ENCODE peak calls at places on chromosomes 1 and 21, in seven cellular contexts. One of them, this sample, is unnamed. For H3K9me3, the result is how much of the 10 kb centered on the place peaks cover.

GRCh38 chr1:53591924-53592323 is 132.7 kb downstream of the DMRTB1 start:
- DNase-seq in kidney: no peak
- DNase-seq in endodermal cell: peak
- DNase-seq in AG04450: no peak
- DNase-seq in adipocyte: no peak
- DNase-seq in stomach: no peak
- DNase-seq in hepatocyte: no peak
- DNase-seq in this sample: no peak

GRCh38 chr1:223363057-223363855 is 720 bp downstream of the SUSD4 start:
- DNase-seq in kidney: peak
- DNase-seq in AG04450: no peak
- DNase-seq in adipocyte: peak
- DNase-seq in endodermal cell: peak
- DNase-seq in hepatocyte: peak
- DNase-seq in stomach: no peak
- DNase-seq in this sample: peak

GRCh38 chr1:56397811-56398231 is 181.5 kb downstream of the PLPP3 start:
- DNase-seq in kidney: no peak
- DNase-seq in adipocyte: peak
- DNase-seq in AG04450: no peak
- DNase-seq in stomach: no peak
- DNase-seq in endodermal cell: no peak
- DNase-seq in hepatocyte: no peak
- DNase-seq in this sample: no peak

GRCh38 chr1:29542476-29543015 is 306.2 kb downstream of the PTPRU start:
- DNase-seq in adipocyte: no peak
- DNase-seq in hepatocyte: no peak
- DNase-seq in AG04450: no peak
- DNase-seq in kidney: no peak
- DNase-seq in endodermal cell: peak
- DNase-seq in stomach: peak
- DNase-seq in this sample: peak

GRCh38 chr1:233945573-233945972 is 41.1 kb downstream of the SLC35F3 start:
- DNase-seq in hepatocyte: no peak
- DNase-seq in endodermal cell: no peak
- DNase-seq in AG04450: no peak
- DNase-seq in adipocyte: no peak
- DNase-seq in kidney: no peak
- DNase-seq in stomach: no peak
- DNase-seq in this sample: no peak

GRCh38 chr1:22866868-22867267 is 105.8 kb downstream of the LACTBL1 start:
- DNase-seq in endodermal cell: no peak
- DNase-seq in hepatocyte: no peak
- DNase-seq in kidney: no peak
- DNase-seq in AG04450: no peak
- DNase-seq in adipocyte: no peak
- DNase-seq in stomach: no peak
- DNase-seq in this sample: no peak

GRCh38 chr1:18805925-18806849 is 53.3 kb downstream of the TAS1R2 start:
- DNase-seq in endodermal cell: no peak
- DNase-seq in hepatocyte: no peak
- DNase-seq in adipocyte: peak
- DNase-seq in stomach: no peak
- DNase-seq in AG04450: no peak
- DNase-seq in kidney: no peak
- DNase-seq in this sample: peak

GRCh38 chr21:44592446-44593365 is at the start of gene KRTAP10-6:
- DNase-seq in stomach: no peak
- DNase-seq in adipocyte: no peak
- DNase-seq in kidney: no peak
- DNase-seq in hepatocyte: no peak
- DNase-seq in AG04450: no peak
- DNase-seq in endodermal cell: peak
- DNase-seq in this sample: no peak

GRCh38 chr21:22758478-22758877 is 1760.3 kb downstream of the NCAM2 start:
- DNase-seq in adipocyte: no peak
- DNase-seq in kidney: no peak
- DNase-seq in AG04450: no peak
- DNase-seq in hepatocyte: no peak
- DNase-seq in endodermal cell: no peak
- DNase-seq in stomach: no peak
- DNase-seq in this sample: peak

GRCh38 chr1:41964400-41964799 is 45.7 kb upstream of the HIVEP3 start:
- DNase-seq in adipocyte: no peak
- DNase-seq in AG04450: no peak
- DNase-seq in stomach: no peak
- DNase-seq in endodermal cell: no peak
- DNase-seq in hepatocyte: no peak
- DNase-seq in kidney: no peak
- DNase-seq in this sample: no peak

GRCh38 chr1:20079661-20080305 is 9.8 kb downstream of the PLA2G5 start:
- DNase-seq in endodermal cell: no peak
- DNase-seq in kidney: no peak
- DNase-seq in stomach: no peak
- DNase-seq in adipocyte: no peak
- DNase-seq in hepatocyte: no peak
- DNase-seq in AG04450: no peak
- DNase-seq in this sample: no peak

GRCh38 chr1:20082772-20083171 is 12.8 kb downstream of the PLA2G5 start:
- DNase-seq in hepatocyte: no peak
- DNase-seq in stomach: no peak
- DNase-seq in adipocyte: no peak
- DNase-seq in kidney: no peak
- DNase-seq in endodermal cell: no peak
- DNase-seq in AG04450: no peak
- DNase-seq in this sample: no peak

GRCh38 chr1:20083178-20083944 is 13.4 kb downstream of the PLA2G5 start:
- DNase-seq in stomach: no peak
- DNase-seq in hepatocyte: peak
- DNase-seq in kidney: no peak
- DNase-seq in adipocyte: no peak
- DNase-seq in AG04450: no peak
- DNase-seq in endodermal cell: no peak
- DNase-seq in this sample: no peak

GRCh38 chr1:20080441-20081330 is 10.7 kb downstream of the PLA2G5 start:
- DNase-seq in hepatocyte: no peak
- DNase-seq in endodermal cell: peak
- DNase-seq in adipocyte: no peak
- DNase-seq in AG04450: no peak
- DNase-seq in kidney: no peak
- DNase-seq in stomach: no peak
- DNase-seq in this sample: peak

DNA sequence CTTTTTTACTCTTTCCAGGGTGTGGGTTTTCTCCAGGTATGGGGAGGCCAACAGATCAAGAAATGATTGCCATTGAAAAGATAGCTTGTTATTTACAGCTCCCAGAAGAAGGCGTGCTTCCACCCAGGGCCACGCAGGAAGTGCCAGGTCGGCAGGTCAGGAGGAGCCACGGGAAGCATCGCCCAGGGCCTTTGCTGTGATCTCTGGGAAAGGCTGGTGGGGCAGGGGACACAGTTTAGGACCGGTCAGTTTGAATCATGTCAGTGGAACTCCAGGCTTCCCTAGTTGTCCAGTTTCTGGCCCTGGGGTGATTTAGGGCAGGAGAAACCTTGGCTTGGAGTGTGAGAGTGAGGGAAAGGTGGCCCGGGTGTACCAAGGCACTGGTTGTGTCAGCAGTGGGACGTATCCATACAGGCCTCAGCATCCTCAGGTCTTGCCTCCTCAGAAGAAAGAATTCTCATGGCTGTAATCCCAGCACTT is 11.4 kb downstream of the PLA2G5 start:
- DNase-seq in adipocyte: no peak
- DNase-seq in stomach: no peak
- DNase-seq in hepatocyte: no peak
- DNase-seq in kidney: no peak
- DNase-seq in AG04450: no peak
- DNase-seq in endodermal cell: no peak
- DNase-seq in this sample: no peak
- H3K4me3 ChIP-seq in adipocyte: no peak
- H3K4me3 ChIP-seq in stomach: no peak
- H3K4me3 ChIP-seq in hepatocyte: no peak
- H3K4me3 ChIP-seq in kidney: no peak
- H3K4me3 ChIP-seq in AG04450: no peak
- H3K4me3 ChIP-seq in endodermal cell: no peak
- H3K4me3 ChIP-seq in this sample: no peak

GRCh38 chr21:27017251-27017650 is 50.4 kb upstream of the ADAMTS5 start:
- DNase-seq in AG04450: no peak
- DNase-seq in stomach: no peak
- DNase-seq in kidney: no peak
- DNase-seq in adipocyte: no peak
- DNase-seq in endodermal cell: no peak
- DNase-seq in hepatocyte: no peak
- DNase-seq in this sample: no peak
- H3K9me3 ChIP-seq in AG04450: under half
- H3K9me3 ChIP-seq in stomach: under half
- H3K9me3 ChIP-seq in kidney: under half
- H3K9me3 ChIP-seq in adipocyte: under half
- H3K9me3 ChIP-seq in endodermal cell: under half
- H3K9me3 ChIP-seq in hepatocyte: under half
- H3K9me3 ChIP-seq in this sample: under half

DNA sequence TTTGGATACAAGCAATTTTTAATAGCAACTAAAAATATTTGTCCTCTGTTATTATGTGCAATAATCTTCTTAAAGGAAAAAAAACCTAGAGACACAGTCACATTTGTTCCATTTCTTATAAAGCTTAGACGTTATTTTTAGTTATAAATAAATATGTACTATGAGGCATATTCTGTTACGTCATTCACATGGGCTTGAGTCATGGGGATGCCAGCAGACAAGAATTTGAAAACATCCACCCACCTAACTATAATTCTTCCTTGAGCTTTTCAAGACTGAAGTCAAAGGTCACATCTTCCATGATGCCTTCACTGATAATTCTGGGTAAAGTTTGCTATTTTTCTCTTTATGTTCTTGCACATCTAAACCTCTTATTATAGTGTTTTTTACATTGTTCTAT is 268.8 kb downstream of the KCTD3 start:
- DNase-seq in AG04450: peak
- DNase-seq in endodermal cell: no peak
- DNase-seq in hepatocyte: no peak
- DNase-seq in stomach: no peak
- DNase-seq in kidney: no peak
- DNase-seq in adipocyte: peak
- DNase-seq in this sample: peak
- H3K4me3 ChIP-seq in AG04450: no peak
- H3K4me3 ChIP-seq in endodermal cell: no peak
- H3K4me3 ChIP-seq in hepatocyte: no peak
- H3K4me3 ChIP-seq in stomach: no peak
- H3K4me3 ChIP-seq in kidney: no peak
- H3K4me3 ChIP-seq in adipocyte: no peak
- H3K4me3 ChIP-seq in this sample: no peak

DNA sequence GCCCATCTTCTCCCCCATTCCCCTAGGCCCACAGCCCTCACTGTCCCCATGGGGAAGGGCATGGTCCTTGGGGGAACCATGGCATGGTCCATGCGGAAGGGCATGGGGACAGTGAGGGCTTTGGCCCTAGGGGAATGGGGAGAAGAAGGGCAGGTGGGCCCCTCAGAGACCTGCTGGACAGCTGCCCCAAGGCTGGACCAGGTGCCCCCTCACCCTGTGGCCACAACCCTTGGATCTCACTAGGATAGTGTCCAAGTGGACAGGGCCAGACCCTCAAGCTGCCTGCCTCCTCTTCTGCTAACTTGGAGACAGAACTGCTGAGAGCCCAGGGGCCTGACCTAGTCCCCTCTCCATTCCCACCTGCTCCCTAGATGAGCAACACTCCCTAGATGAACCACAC is 12.4 kb upstream of the SMYD3 start:
- DNase-seq in kidney: no peak
- DNase-seq in adipocyte: no peak
- DNase-seq in AG04450: no peak
- DNase-seq in endodermal cell: peak
- DNase-seq in stomach: no peak
- DNase-seq in hepatocyte: no peak
- DNase-seq in this sample: no peak
- H3K9me3 ChIP-seq in kidney: under half
- H3K9me3 ChIP-seq in adipocyte: under half
- H3K9me3 ChIP-seq in AG04450: half or more
- H3K9me3 ChIP-seq in endodermal cell: under half
- H3K9me3 ChIP-seq in stomach: under half
- H3K9me3 ChIP-seq in hepatocyte: under half
- H3K9me3 ChIP-seq in this sample: under half

DNA sequence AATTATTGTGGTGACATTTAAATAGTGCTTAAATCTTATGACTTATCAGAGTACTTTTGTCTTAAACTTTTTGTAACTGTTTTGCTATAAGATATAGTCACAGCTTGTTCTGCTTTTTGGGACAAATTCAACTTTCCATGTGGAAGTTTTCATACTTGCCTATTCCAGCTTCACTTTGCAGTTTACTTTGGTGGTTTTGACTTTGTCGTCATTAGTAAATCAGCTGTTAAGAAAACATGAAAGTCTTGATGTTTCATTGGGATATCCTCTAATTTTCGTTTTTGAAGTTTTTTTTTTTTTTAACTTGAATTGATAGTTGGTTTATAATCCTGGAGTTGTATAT is 31.3 kb downstream of the SDCCAG8 start:
- DNase-seq in hepatocyte: no peak
- DNase-seq in adipocyte: no peak
- DNase-seq in AG04450: no peak
- DNase-seq in kidney: no peak
- DNase-seq in endodermal cell: no peak
- DNase-seq in stomach: no peak
- DNase-seq in this sample: no peak
- H3K4me3 ChIP-seq in hepatocyte: no peak
- H3K4me3 ChIP-seq in adipocyte: peak
- H3K4me3 ChIP-seq in AG04450: no peak
- H3K4me3 ChIP-seq in kidney: no peak
- H3K4me3 ChIP-seq in endodermal cell: no peak
- H3K4me3 ChIP-seq in stomach: no peak
- H3K4me3 ChIP-seq in this sample: no peak

DNA sequence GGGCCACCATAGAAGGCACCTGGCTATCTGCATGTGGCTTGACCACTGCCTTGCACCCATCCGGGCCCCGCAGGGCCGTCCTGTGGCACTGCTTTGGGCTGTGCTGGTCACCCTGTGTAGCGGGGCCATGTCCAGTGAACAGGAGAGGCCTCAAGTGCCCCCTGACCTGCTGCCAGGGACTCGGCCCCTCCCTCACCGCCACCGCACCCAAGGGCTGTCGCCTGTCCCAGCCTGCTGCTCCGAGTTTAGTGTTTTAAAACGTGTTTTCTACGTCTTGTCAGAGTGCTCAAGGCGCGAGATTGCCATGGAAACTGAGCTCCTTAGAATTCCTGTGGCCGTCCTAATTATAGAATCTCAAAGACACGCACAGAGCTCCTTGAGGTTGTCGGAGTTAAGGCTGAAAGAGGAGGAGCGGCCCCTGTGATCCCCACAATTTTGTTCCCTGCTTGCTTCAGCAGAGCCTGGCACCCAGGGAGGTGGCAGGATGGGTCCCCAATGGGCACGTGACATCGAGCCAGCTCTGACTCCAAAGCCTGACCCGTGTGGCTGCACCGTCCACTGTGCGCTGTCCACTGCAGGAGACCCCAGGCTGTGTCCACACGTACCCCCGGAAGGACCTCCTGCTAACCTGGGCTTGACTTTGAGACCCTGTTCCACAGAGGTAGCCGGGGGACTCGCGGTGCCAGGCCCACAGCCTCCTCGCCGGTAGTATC is 66.2 kb downstream of the FAAP20 start:
- DNase-seq in stomach: no peak
- DNase-seq in adipocyte: no peak
- DNase-seq in endodermal cell: no peak
- DNase-seq in kidney: peak
- DNase-seq in AG04450: no peak
- DNase-seq in hepatocyte: no peak
- DNase-seq in this sample: no peak
- H3K9me3 ChIP-seq in stomach: under half
- H3K9me3 ChIP-seq in adipocyte: under half
- H3K9me3 ChIP-seq in endodermal cell: under half
- H3K9me3 ChIP-seq in kidney: under half
- H3K9me3 ChIP-seq in AG04450: under half
- H3K9me3 ChIP-seq in hepatocyte: under half
- H3K9me3 ChIP-seq in this sample: under half

This sample was measured in MG63.